ENCODE peak calls at places on chromosomes 11 and 22, in ten cellular contexts. One of them, this sample, is unnamed. For H3K4me1, the result is how much of the 10 kb centered on the place peaks cover.

GRCh38 chr11:40306938-40307548 is 1152.4 kb downstream of the LRRC4C start:
- DNase-seq in cardiac muscle cell: peak
- DNase-seq in CD8-positive, alpha-beta memory T cell: no peak
- DNase-seq in kidney: no peak
- DNase-seq in HepG2: peak
- DNase-seq in adrenal gland: no peak
- DNase-seq in PC-9: no peak
- DNase-seq in CD8-positive, alpha-beta T cell: no peak
- DNase-seq in Peyer's patch: no peak
- DNase-seq in pancreas: no peak
- DNase-seq in this sample: no peak

GRCh38 chr11:123158609-123159008 is 36.4 kb downstream of the CLMP start:
- DNase-seq in CD8-positive, alpha-beta memory T cell: no peak
- DNase-seq in kidney: no peak
- DNase-seq in cardiac muscle cell: no peak
- DNase-seq in CD8-positive, alpha-beta T cell: no peak
- DNase-seq in PC-9: no peak
- DNase-seq in HepG2: no peak
- DNase-seq in adrenal gland: no peak
- DNase-seq in Peyer's patch: no peak
- DNase-seq in pancreas: no peak
- DNase-seq in this sample: no peak

GRCh38 chr11:44444770-44445321 is 120.6 kb upstream of the CD82 start:
- DNase-seq in HepG2: no peak
- DNase-seq in cardiac muscle cell: no peak
- DNase-seq in PC-9: no peak
- DNase-seq in pancreas: no peak
- DNase-seq in CD8-positive, alpha-beta memory T cell: no peak
- DNase-seq in CD8-positive, alpha-beta T cell: no peak
- DNase-seq in kidney: no peak
- DNase-seq in adrenal gland: no peak
- DNase-seq in Peyer's patch: no peak
- DNase-seq in this sample: no peak

GRCh38 chr11:61170566-61170965 is 9.3 kb upstream of the VPS37C start:
- DNase-seq in adrenal gland: no peak
- DNase-seq in HepG2: no peak
- DNase-seq in pancreas: no peak
- DNase-seq in CD8-positive, alpha-beta memory T cell: no peak
- DNase-seq in kidney: no peak
- DNase-seq in PC-9: no peak
- DNase-seq in cardiac muscle cell: no peak
- DNase-seq in CD8-positive, alpha-beta T cell: no peak
- DNase-seq in Peyer's patch: no peak
- DNase-seq in this sample: no peak

GRCh38 chr11:114399903-114400221 is 449 bp downstream of the C11orf71 start:
- DNase-seq in cardiac muscle cell: peak
- DNase-seq in adrenal gland: no peak
- DNase-seq in CD8-positive, alpha-beta memory T cell: no peak
- DNase-seq in HepG2: peak
- DNase-seq in Peyer's patch: peak
- DNase-seq in pancreas: peak
- DNase-seq in CD8-positive, alpha-beta T cell: no peak
- DNase-seq in kidney: no peak
- DNase-seq in PC-9: no peak
- DNase-seq in this sample: no peak

GRCh38 chr11:46521947-46522681 is 71.7 kb downstream of the AMBRA1 start:
- DNase-seq in kidney: no peak
- DNase-seq in adrenal gland: no peak
- DNase-seq in pancreas: no peak
- DNase-seq in CD8-positive, alpha-beta memory T cell: no peak
- DNase-seq in PC-9: no peak
- DNase-seq in cardiac muscle cell: peak
- DNase-seq in Peyer's patch: no peak
- DNase-seq in CD8-positive, alpha-beta T cell: no peak
- DNase-seq in HepG2: no peak
- DNase-seq in this sample: no peak

GRCh38 chr22:19270873-19271272 is 20.6 kb downstream of the CLTCL1 start:
- DNase-seq in cardiac muscle cell: no peak
- DNase-seq in CD8-positive, alpha-beta T cell: no peak
- DNase-seq in adrenal gland: no peak
- DNase-seq in Peyer's patch: no peak
- DNase-seq in CD8-positive, alpha-beta memory T cell: no peak
- DNase-seq in kidney: no peak
- DNase-seq in PC-9: no peak
- DNase-seq in HepG2: no peak
- DNase-seq in pancreas: no peak
- DNase-seq in this sample: no peak

GRCh38 chr11:10493041-10493663 is 38.1 kb downstream of the AMPD3 start:
- DNase-seq in Peyer's patch: no peak
- DNase-seq in CD8-positive, alpha-beta memory T cell: no peak
- DNase-seq in HepG2: no peak
- DNase-seq in cardiac muscle cell: no peak
- DNase-seq in PC-9: no peak
- DNase-seq in kidney: no peak
- DNase-seq in adrenal gland: no peak
- DNase-seq in CD8-positive, alpha-beta T cell: no peak
- DNase-seq in pancreas: no peak
- DNase-seq in this sample: no peak

GRCh38 chr22:19430890-19431541 is 517 bp downstream of the HIRA start:
- DNase-seq in PC-9: peak
- DNase-seq in CD8-positive, alpha-beta memory T cell: peak
- DNase-seq in pancreas: peak
- DNase-seq in kidney: peak
- DNase-seq in HepG2: peak
- DNase-seq in Peyer's patch: peak
- DNase-seq in adrenal gland: peak
- DNase-seq in cardiac muscle cell: peak
- DNase-seq in CD8-positive, alpha-beta T cell: no peak
- DNase-seq in this sample: no peak

GRCh38 chr11:120532082-120532481 is 20.5 kb downstream of the GRIK4 start:
- DNase-seq in PC-9: no peak
- DNase-seq in cardiac muscle cell: no peak
- DNase-seq in adrenal gland: no peak
- DNase-seq in Peyer's patch: no peak
- DNase-seq in HepG2: peak
- DNase-seq in CD8-positive, alpha-beta T cell: no peak
- DNase-seq in kidney: no peak
- DNase-seq in CD8-positive, alpha-beta memory T cell: no peak
- DNase-seq in pancreas: no peak
- DNase-seq in this sample: no peak

GRCh38 chr11:73268671-73269271 is 3.4 kb upstream of the P2RY6 start:
- DNase-seq in pancreas: no peak
- DNase-seq in CD8-positive, alpha-beta memory T cell: no peak
- DNase-seq in kidney: no peak
- DNase-seq in CD8-positive, alpha-beta T cell: no peak
- DNase-seq in Peyer's patch: no peak
- DNase-seq in PC-9: no peak
- DNase-seq in adrenal gland: no peak
- DNase-seq in cardiac muscle cell: no peak
- DNase-seq in HepG2: no peak
- DNase-seq in this sample: no peak

GRCh38 chr11:43358670-43359431 is at the start of gene TTC17:
- DNase-seq in Peyer's patch: peak
- DNase-seq in CD8-positive, alpha-beta T cell: peak
- DNase-seq in cardiac muscle cell: peak
- DNase-seq in kidney: peak
- DNase-seq in adrenal gland: peak
- DNase-seq in CD8-positive, alpha-beta memory T cell: peak
- DNase-seq in PC-9: peak
- DNase-seq in pancreas: peak
- DNase-seq in HepG2: peak
- DNase-seq in this sample: peak

GRCh38 chr11:3050386-3051325 is 6.6 kb downstream of the CARS1 start:
- DNase-seq in pancreas: no peak
- DNase-seq in kidney: peak
- DNase-seq in Peyer's patch: no peak
- DNase-seq in adrenal gland: no peak
- DNase-seq in PC-9: no peak
- DNase-seq in cardiac muscle cell: no peak
- DNase-seq in HepG2: no peak
- DNase-seq in CD8-positive, alpha-beta T cell: no peak
- DNase-seq in CD8-positive, alpha-beta memory T cell: no peak
- DNase-seq in this sample: no peak
- H3K4me1 ChIP-seq in pancreas: under half
- H3K4me1 ChIP-seq in kidney: under half
- H3K4me1 ChIP-seq in Peyer's patch: under half
- H3K4me1 ChIP-seq in adrenal gland: under half
- H3K4me1 ChIP-seq in PC-9: under half
- H3K4me1 ChIP-seq in cardiac muscle cell: under half
- H3K4me1 ChIP-seq in HepG2: under half
- H3K4me1 ChIP-seq in CD8-positive, alpha-beta T cell: under half
- H3K4me1 ChIP-seq in CD8-positive, alpha-beta memory T cell: under half
- H3K4me1 ChIP-seq in this sample: under half

GRCh38 chr11:2988996-2989395 is 3.1 kb downstream of the NAP1L4 start:
- DNase-seq in Peyer's patch: no peak
- DNase-seq in adrenal gland: no peak
- DNase-seq in CD8-positive, alpha-beta memory T cell: no peak
- DNase-seq in kidney: no peak
- DNase-seq in cardiac muscle cell: no peak
- DNase-seq in PC-9: no peak
- DNase-seq in pancreas: no peak
- DNase-seq in HepG2: no peak
- DNase-seq in CD8-positive, alpha-beta T cell: no peak
- DNase-seq in this sample: no peak

GRCh38 chr11:2987881-2988280 is 4.2 kb downstream of the NAP1L4 start:
- DNase-seq in CD8-positive, alpha-beta memory T cell: no peak
- DNase-seq in adrenal gland: no peak
- DNase-seq in HepG2: no peak
- DNase-seq in cardiac muscle cell: no peak
- DNase-seq in Peyer's patch: no peak
- DNase-seq in CD8-positive, alpha-beta T cell: peak
- DNase-seq in kidney: no peak
- DNase-seq in pancreas: no peak
- DNase-seq in PC-9: no peak
- DNase-seq in this sample: peak

GRCh38 chr11:2990617-2991476 is 1.3 kb downstream of the NAP1L4 start:
- DNase-seq in CD8-positive, alpha-beta T cell: no peak
- DNase-seq in pancreas: no peak
- DNase-seq in Peyer's patch: peak
- DNase-seq in kidney: no peak
- DNase-seq in PC-9: no peak
- DNase-seq in CD8-positive, alpha-beta memory T cell: no peak
- DNase-seq in adrenal gland: no peak
- DNase-seq in HepG2: peak
- DNase-seq in cardiac muscle cell: no peak
- DNase-seq in this sample: peak

GRCh38 chr11:2989551-2989950 is 2.6 kb downstream of the NAP1L4 start:
- DNase-seq in pancreas: no peak
- DNase-seq in HepG2: no peak
- DNase-seq in CD8-positive, alpha-beta memory T cell: no peak
- DNase-seq in PC-9: no peak
- DNase-seq in adrenal gland: no peak
- DNase-seq in CD8-positive, alpha-beta T cell: no peak
- DNase-seq in kidney: no peak
- DNase-seq in Peyer's patch: no peak
- DNase-seq in cardiac muscle cell: no peak
- DNase-seq in this sample: no peak

GRCh38 chr11:2988361-2988762 is 3.8 kb downstream of the NAP1L4 start:
- DNase-seq in HepG2: no peak
- DNase-seq in Peyer's patch: no peak
- DNase-seq in CD8-positive, alpha-beta T cell: no peak
- DNase-seq in kidney: no peak
- DNase-seq in adrenal gland: no peak
- DNase-seq in cardiac muscle cell: no peak
- DNase-seq in pancreas: no peak
- DNase-seq in PC-9: no peak
- DNase-seq in CD8-positive, alpha-beta memory T cell: no peak
- DNase-seq in this sample: peak
- H3K27ac ChIP-seq in HepG2: peak
- H3K27ac ChIP-seq in Peyer's patch: peak
- H3K27ac ChIP-seq in CD8-positive, alpha-beta T cell: peak
- H3K27ac ChIP-seq in kidney: no peak
- H3K27ac ChIP-seq in adrenal gland: no peak
- H3K27ac ChIP-seq in cardiac muscle cell: no peak
- H3K27ac ChIP-seq in pancreas: no peak
- H3K27ac ChIP-seq in PC-9: peak
- H3K27ac ChIP-seq in CD8-positive, alpha-beta memory T cell: peak
- H3K27ac ChIP-seq in this sample: peak

GRCh38 chr22:31394326-31394725 is 5.1 kb upstream of the DRG1 start:
- DNase-seq in CD8-positive, alpha-beta memory T cell: no peak
- DNase-seq in PC-9: no peak
- DNase-seq in cardiac muscle cell: no peak
- DNase-seq in CD8-positive, alpha-beta T cell: no peak
- DNase-seq in pancreas: no peak
- DNase-seq in kidney: no peak
- DNase-seq in HepG2: no peak
- DNase-seq in adrenal gland: no peak
- DNase-seq in Peyer's patch: no peak
- DNase-seq in this sample: no peak

GRCh38 chr22:31399211-31400022 is at the start of gene DRG1:
- DNase-seq in PC-9: peak
- DNase-seq in adrenal gland: peak
- DNase-seq in HepG2: peak
- DNase-seq in cardiac muscle cell: peak
- DNase-seq in kidney: peak
- DNase-seq in Peyer's patch: peak
- DNase-seq in CD8-positive, alpha-beta memory T cell: peak
- DNase-seq in CD8-positive, alpha-beta T cell: peak
- DNase-seq in pancreas: peak
- DNase-seq in this sample: peak

DNA sequence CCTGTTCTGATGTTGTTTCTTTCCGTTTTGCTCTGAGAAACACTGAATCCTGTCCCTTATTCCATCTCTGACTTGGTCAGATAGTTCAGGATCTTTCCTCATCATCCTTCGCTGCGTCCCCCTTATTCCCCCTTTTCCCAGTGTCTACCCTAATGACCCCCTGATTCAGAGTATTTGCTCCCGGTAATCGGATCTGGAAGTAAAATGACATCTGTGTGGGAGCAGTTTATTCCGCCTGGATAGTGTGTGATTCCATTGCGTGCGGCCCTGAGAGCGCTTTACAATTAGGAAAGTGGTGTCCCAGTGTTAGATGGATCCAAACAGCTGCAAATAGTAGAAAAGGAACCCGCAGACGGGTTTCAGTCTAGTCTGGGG is 606 bp downstream of the DRG1 start:
- DNase-seq in HepG2: no peak
- DNase-seq in kidney: no peak
- DNase-seq in Peyer's patch: no peak
- DNase-seq in PC-9: no peak
- DNase-seq in adrenal gland: peak
- DNase-seq in pancreas: no peak
- DNase-seq in CD8-positive, alpha-beta T cell: no peak
- DNase-seq in cardiac muscle cell: peak
- DNase-seq in CD8-positive, alpha-beta memory T cell: no peak
- DNase-seq in this sample: no peak
- H3K4me3 ChIP-seq in HepG2: peak
- H3K4me3 ChIP-seq in kidney: peak
- H3K4me3 ChIP-seq in Peyer's patch: peak
- H3K4me3 ChIP-seq in PC-9: peak
- H3K4me3 ChIP-seq in adrenal gland: peak
- H3K4me3 ChIP-seq in pancreas: peak
- H3K4me3 ChIP-seq in CD8-positive, alpha-beta T cell: peak
- H3K4me3 ChIP-seq in cardiac muscle cell: peak
- H3K4me3 ChIP-seq in CD8-positive, alpha-beta memory T cell: peak
- H3K4me3 ChIP-seq in this sample: peak

DNA sequence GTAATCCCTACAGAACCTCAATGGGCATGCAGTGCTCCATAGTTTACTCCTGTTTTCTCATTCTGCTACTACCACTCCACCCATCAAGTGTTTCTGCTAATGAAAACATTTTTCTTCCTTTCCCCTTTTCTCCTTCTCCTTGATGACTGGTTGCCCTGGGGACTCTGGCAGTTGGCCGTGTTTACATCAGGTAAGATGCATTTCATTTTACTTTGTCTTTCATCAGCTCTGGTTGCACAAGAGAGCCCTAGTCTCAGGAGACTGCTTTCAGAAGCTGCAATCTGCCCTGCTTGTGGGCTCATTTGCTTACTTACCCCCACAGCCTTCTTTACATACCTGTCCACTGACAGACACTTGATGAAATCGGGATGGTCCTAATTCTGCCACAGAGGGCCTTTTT is 19.6 kb upstream of the LIMK2 start:
- DNase-seq in pancreas: no peak
- DNase-seq in kidney: no peak
- DNase-seq in CD8-positive, alpha-beta memory T cell: no peak
- DNase-seq in Peyer's patch: no peak
- DNase-seq in HepG2: no peak
- DNase-seq in adrenal gland: no peak
- DNase-seq in CD8-positive, alpha-beta T cell: no peak
- DNase-seq in PC-9: no peak
- DNase-seq in cardiac muscle cell: peak
- DNase-seq in this sample: no peak
- H3K4me1 ChIP-seq in pancreas: under half
- H3K4me1 ChIP-seq in kidney: under half
- H3K4me1 ChIP-seq in CD8-positive, alpha-beta memory T cell: under half
- H3K4me1 ChIP-seq in Peyer's patch: under half
- H3K4me1 ChIP-seq in HepG2: under half
- H3K4me1 ChIP-seq in adrenal gland: under half
- H3K4me1 ChIP-seq in CD8-positive, alpha-beta T cell: under half
- H3K4me1 ChIP-seq in PC-9: under half
- H3K4me1 ChIP-seq in cardiac muscle cell: under half
- H3K4me1 ChIP-seq in this sample: under half

This sample was measured in naive thymus-derived CD4-positive, alpha-beta T cell.